ENCODE peak calls at places on chromosome 2, in four cellular contexts. One of them, this sample, is unnamed.

GRCh38 chr2:109497911-109498870 is 115.6 kb downstream of the SEPTIN10 start:
- DNase-seq in M059J: no peak
- DNase-seq in effector CD4-positive, alpha-beta T cell: no peak
- DNase-seq in Calu3: no peak
- DNase-seq in this sample: peak

GRCh38 chr2:184178229-184178628 is 420.1 kb upstream of the ZNF804A start:
- DNase-seq in M059J: no peak
- DNase-seq in effector CD4-positive, alpha-beta T cell: no peak
- DNase-seq in Calu3: no peak
- DNase-seq in this sample: no peak

GRCh38 chr2:210955591-210955990 is 399.2 kb downstream of the CPS1 start:
- DNase-seq in M059J: peak
- DNase-seq in effector CD4-positive, alpha-beta T cell: no peak
- DNase-seq in Calu3: peak
- DNase-seq in this sample: no peak

GRCh38 chr2:101193038-101193437 is 41.9 kb upstream of the TBC1D8 start:
- DNase-seq in M059J: no peak
- DNase-seq in effector CD4-positive, alpha-beta T cell: no peak
- DNase-seq in Calu3: no peak
- DNase-seq in this sample: no peak

GRCh38 chr2:134648547-134648946 is 70.3 kb downstream of the TMEM163 start:
- DNase-seq in M059J: no peak
- DNase-seq in effector CD4-positive, alpha-beta T cell: no peak
- DNase-seq in Calu3: no peak
- DNase-seq in this sample: no peak

GRCh38 chr2:9308186-9308955 is 101.8 kb downstream of the ASAP2 start:
- DNase-seq in M059J: peak
- DNase-seq in effector CD4-positive, alpha-beta T cell: no peak
- DNase-seq in Calu3: no peak
- DNase-seq in this sample: peak

GRCh38 chr2:128638741-128639477 is 320.2 kb upstream of the HS6ST1 start:
- DNase-seq in M059J: peak
- DNase-seq in effector CD4-positive, alpha-beta T cell: no peak
- DNase-seq in Calu3: no peak
- DNase-seq in this sample: peak

GRCh38 chr2:143936758-143937562 is 583.0 kb downstream of the ZEB2 start:
- DNase-seq in M059J: peak
- DNase-seq in effector CD4-positive, alpha-beta T cell: no peak
- DNase-seq in Calu3: peak
- DNase-seq in this sample: peak

GRCh38 chr2:68839260-68839833 is 31.9 kb downstream of the BMP10 start:
- DNase-seq in M059J: peak
- DNase-seq in effector CD4-positive, alpha-beta T cell: no peak
- DNase-seq in Calu3: peak
- DNase-seq in this sample: peak

GRCh38 chr2:11831415-11831814 is 85.0 kb downstream of the LPIN1 start:
- DNase-seq in M059J: no peak
- DNase-seq in effector CD4-positive, alpha-beta T cell: no peak
- DNase-seq in Calu3: no peak
- DNase-seq in this sample: no peak

GRCh38 chr2:150476213-150476740 is 11.2 kb downstream of the RND3 start:
- DNase-seq in M059J: no peak
- DNase-seq in effector CD4-positive, alpha-beta T cell: no peak
- DNase-seq in Calu3: no peak
- DNase-seq in this sample: peak

GRCh38 chr2:239179851-239180371 is 220.9 kb downstream of the HDAC4 start:
- DNase-seq in M059J: no peak
- DNase-seq in effector CD4-positive, alpha-beta T cell: no peak
- DNase-seq in Calu3: no peak
- DNase-seq in this sample: no peak

GRCh38 chr2:172047486-172048194 is 37.7 kb upstream of the DLX1 start:
- DNase-seq in M059J: no peak
- DNase-seq in effector CD4-positive, alpha-beta T cell: no peak
- DNase-seq in Calu3: no peak
- DNase-seq in this sample: no peak

This sample was measured in EH.